ENCODE peak calls at places on chromosomes 2 and 18, in eight cellular contexts. Q is Peyer's patch; R is stimulated activated CD4-positive, alpha-beta T cell treated with anti-CD3 and anti-CD28 coated beads, TNF-alpha, amount 100 ng/mL, for 24 hours; Y is fibroblast of the conjunctiva; L is ascending aorta; I is NCI-H774; B is tibial artery; N is AG08396. P is an unnamed sample.
A peak's percentile ranks its signal among the peaks of the same experiment; 100 is the strongest.

GRCh38 chr18:76167440-76167839 is 327.6 kb downstream of the ZNF516 start:
- DNase-seq in Q (no peak), R (no peak), Y (no peak), L (no peak), I (no peak), B (no peak), N (no peak), P (no peak)

GRCh38 chr2:27445615-27446014 is 3.4 kb downstream of the KRTCAP3 start:
- DNase-seq in Q (no peak), R (no peak), Y (no peak), L (no peak), I (no peak), B (no peak), N (no peak), P (no peak)

GRCh38 chr2:154710685-154711084 is 12.2 kb downstream of the KCNJ3 start:
- DNase-seq in Q (no peak), R (no peak), Y (no peak), L (no peak), I (no peak), B (no peak), N (no peak), P (no peak)

GRCh38 chr18:46155652-46156051 is 51.5 kb downstream of the HAUS1 start:
- DNase-seq in Q (no peak), R (no peak), Y (no peak), L (no peak), I (no peak), B (no peak), N (peak; percentile 77), P (no peak)

GRCh38 chr2:101725038-101725437 is 27.5 kb downstream of the MAP4K4 start:
- DNase-seq in Q (no peak), R (no peak), Y (no peak), L (no peak), I (no peak), B (no peak), N (no peak), P (no peak)

GRCh38 chr2:145006957-145007672 is 487.2 kb upstream of the ZEB2 start:
- DNase-seq in Q (no peak), R (no peak), Y (peak; percentile 56), L (peak; percentile 87), I (no peak), B (peak; percentile 79), N (peak; percentile 50), P (no peak)

GRCh38 chr2:52369176-52369575 is 1337.2 kb upstream of the NRXN1 start:
- DNase-seq in Q (no peak), R (no peak), Y (no peak), L (no peak), I (no peak), B (no peak), N (no peak), P (no peak)

GRCh38 chr2:239950144-239950920 is 74.8 kb downstream of the NDUFA10 start:
- DNase-seq in Q (no peak), R (no peak), Y (no peak), L (no peak), I (no peak), B (peak; percentile 52), N (no peak), P (no peak)

GRCh38 chr18:75823376-75823950 is 396.0 kb upstream of the SMIM21 start:
- DNase-seq in Q (no peak), R (no peak), Y (no peak), L (no peak), I (peak; percentile 50), B (no peak), N (no peak), P (no peak)

GRCh38 chr2:176976766-176977165 is 235.8 kb upstream of the HNRNPA3 start:
- DNase-seq in Q (no peak), R (no peak), Y (no peak), L (no peak), I (no peak), B (no peak), N (no peak), P (no peak)

GRCh38 chr18:51185075-51185474 is 12.4 kb downstream of the MEX3C start:
- DNase-seq in Q (no peak), R (no peak), Y (no peak), L (no peak), I (no peak), B (no peak), N (no peak), P (no peak)

GRCh38 chr2:205086689-205087088 is 541.4 kb downstream of the PARD3B start:
- DNase-seq in Q (no peak), R (no peak), Y (no peak), L (no peak), I (no peak), B (no peak), N (no peak), P (no peak)

GRCh38 chr2:128520787-128521186 is 202.1 kb upstream of the HS6ST1 start:
- DNase-seq in Q (no peak), R (no peak), Y (no peak), L (no peak), I (no peak), B (no peak), N (no peak), P (no peak)

GRCh38 chr2:131724019-131724418 is 196.3 kb downstream of the CCDC74A start:
- DNase-seq in Q (no peak), R (no peak), Y (no peak), L (peak; percentile 58), I (no peak), B (no peak), N (peak; percentile 1), P (no peak)

GRCh38 chr18:10519999-10520935 is 5.6 kb upstream of the NAPG start:
- DNase-seq in Q (peak; percentile 74), R (peak; percentile 24), Y (peak; percentile 94), L (peak; percentile 92), I (peak; percentile 68), B (peak; percentile 92), N (peak; percentile 82), P (peak; percentile 94)

GRCh38 chr18:46411191-46411590 is 245.8 kb downstream of the LOXHD1 start:
- DNase-seq in Q (no peak), R (no peak), Y (no peak), L (no peak), I (no peak), B (no peak), N (no peak), P (no peak)

GRCh38 chr2:18209934-18210639 is 331.6 kb downstream of the KCNS3 start:
- DNase-seq in Q (no peak), R (no peak), Y (peak; percentile 28), L (no peak), I (peak; percentile 48), B (no peak), N (no peak), P (peak; percentile 47)

GRCh38 chr2:165074323-165074722 is 119.0 kb upstream of the SLC38A11 start:
- DNase-seq in Q (no peak), R (no peak), Y (no peak), L (no peak), I (no peak), B (no peak), N (no peak), P (no peak)

GRCh38 chr2:187466129-187466792 is 18.2 kb upstream of the CALCRL start:
- DNase-seq in Q (no peak), R (no peak), Y (no peak), L (no peak), I (no peak), B (no peak), N (no peak), P (no peak)

GRCh38 chr2:20076757-20077156 is 25.3 kb upstream of the LAPTM4A start:
- DNase-seq in Q (no peak), R (no peak), Y (no peak), L (peak; percentile 42), I (no peak), B (no peak), N (no peak), P (no peak)

GRCh38 chr18:78911751-78912283 is 67.8 kb upstream of the SALL3 start:
- DNase-seq in Q (no peak), R (no peak), Y (no peak), L (peak; percentile 38), I (no peak), B (no peak), N (no peak), P (no peak)

GRCh38 chr2:54629914-54630609 is 93.4 kb upstream of the EML6 start:
- DNase-seq in Q (no peak), R (no peak), Y (no peak), L (no peak), I (no peak), B (no peak), N (peak; percentile 25), P (no peak)

GRCh38 chr2:111068435-111069058 is 52.2 kb upstream of the BCL2L11 start:
- DNase-seq in Q (no peak), R (no peak), Y (no peak), L (no peak), I (peak; percentile 58), B (no peak), N (no peak), P (peak; percentile 22)

GRCh38 chr18:62637807-62638687 is 77.3 kb upstream of the PHLPP1 start:
- DNase-seq in Q (peak; percentile 27), R (peak; percentile 21), Y (no peak), L (no peak), I (peak; percentile 14), B (no peak), N (no peak), P (peak; percentile 63)

GRCh38 chr2:218777276-218777990 is 4.5 kb upstream of the CYP27A1 start:
- DNase-seq in Q (no peak), R (no peak), Y (no peak), L (no peak), I (no peak), B (no peak), N (no peak), P (no peak)

GRCh38 chr2:215917953-215918620 is 95.3 kb downstream of the MREG start:
- DNase-seq in Q (no peak), R (no peak), Y (peak; percentile 56), L (no peak), I (no peak), B (no peak), N (no peak), P (peak; percentile 15)

GRCh38 chr18:11570073-11570588 is 39.3 kb upstream of the SLC35G4 start:
- DNase-seq in Q (no peak), R (no peak), Y (no peak), L (no peak), I (no peak), B (no peak), N (no peak), P (no peak)

GRCh38 chr2:182240862-182241371 is 185.9 kb downstream of the PDE1A start:
- DNase-seq in Q (no peak), R (no peak), Y (no peak), L (no peak), I (no peak), B (no peak), N (peak; percentile 14), P (peak; percentile 41)

GRCh38 chr2:211816739-211817138 is 721.9 kb downstream of the ERBB4 start:
- DNase-seq in Q (no peak), R (no peak), Y (no peak), L (no peak), I (no peak), B (no peak), N (no peak), P (peak; percentile 96)

GRCh38 chr2:57698935-57699449 is 347.6 kb upstream of the VRK2 start:
- DNase-seq in Q (no peak), R (no peak), Y (no peak), L (no peak), I (no peak), B (no peak), N (no peak), P (no peak)

GRCh38 chr2:190846746-190847145 is 33.9 kb upstream of the GLS start:
- DNase-seq in Q (no peak), R (no peak), Y (no peak), L (no peak), I (no peak), B (no peak), N (no peak), P (no peak)

GRCh38 chr2:39377226-39377939 is 59.7 kb downstream of the MAP4K3 start:
- DNase-seq in Q (no peak), R (no peak), Y (no peak), L (no peak), I (no peak), B (no peak), N (no peak), P (no peak)

GRCh38 chr2:85132392-85132791 is 800 bp upstream of the TCF7L1 start:
- DNase-seq in Q (no peak), R (no peak), Y (no peak), L (no peak), I (no peak), B (peak; percentile 66), N (peak; percentile 57), P (no peak)

GRCh38 chr2:184472481-184472880 is 125.8 kb upstream of the ZNF804A start:
- DNase-seq in Q (no peak), R (no peak), Y (no peak), L (no peak), I (no peak), B (no peak), N (no peak), P (no peak)